ENCODE peak calls at places on chromosomes 1 and 21, in six cellular contexts. M is uterus, I is tibial nerve, V is breast epithelium, K is Peyer's patch, B is sigmoid colon. O is an unnamed sample.
A peak's percentile ranks its signal among the peaks of the same experiment; 100 is the strongest.

GRCh38 chr1:18800258-18800657 is 59.2 kb downstream of the TAS1R2 start:
- DNase-seq in K (no peak), I (no peak), M (no peak), V (no peak), B (no peak), O (no peak)

GRCh38 chr1:161962094-161962887 is 61.4 kb downstream of the OLFML2B start:
- DNase-seq in M (no peak), I (no peak), K (no peak), V (no peak), B (no peak), O (no peak)

GRCh38 chr1:179021873-179022272 is 3.8 kb upstream of the FAM20B start:
- DNase-seq in I (no peak), V (peak; percentile 69), B (no peak), K (no peak), M (no peak), O (no peak)

GRCh38 chr1:15765495-15766194 is 7.0 kb downstream of the FBLIM1 start:
- DNase-seq in B (no peak), V (no peak), I (no peak), M (no peak), K (no peak), O (no peak)

GRCh38 chr1:16010837-16011236 is 6.8 kb downstream of the SRARP start:
- DNase-seq in B (no peak), K (no peak), M (no peak), I (no peak), V (no peak), O (no peak)

GRCh38 chr1:112934562-112934952 is 21.4 kb downstream of the SLC16A1 start:
- DNase-seq in V (no peak), K (no peak), I (no peak), M (no peak), B (no peak), O (no peak)

GRCh38 chr1:186306533-186306932 is 68.5 kb downstream of the TPR start:
- DNase-seq in K (no peak), I (no peak), M (no peak), V (no peak), B (no peak), O (no peak)

GRCh38 chr1:98981917-98982513 is 22.6 kb downstream of the PLPPR5 start:
- DNase-seq in I (no peak), B (no peak), M (no peak), V (no peak), K (no peak), O (no peak)

GRCh38 chr1:159959451-159959850 is 5.4 kb upstream of the SLAMF9 start:
- DNase-seq in I (no peak), M (no peak), B (no peak), V (no peak), K (no peak), O (no peak)

GRCh38 chr1:171935664-171936063 is 94.4 kb downstream of the DNM3 start:
- DNase-seq in M (no peak), K (no peak), V (no peak), I (no peak), B (no peak), O (no peak)

GRCh38 chr1:56803561-56804156 is 15.5 kb downstream of the FYB2 start:
- DNase-seq in V (no peak), B (no peak), K (no peak), M (no peak), I (no peak), O (no peak)

GRCh38 chr1:230127105-230128054 is 60.3 kb downstream of the GALNT2 start:
- DNase-seq in B (no peak), V (no peak), M (no peak), K (no peak), I (no peak), O (no peak)

GRCh38 chr1:199010933-199011332 is 372.1 kb downstream of the PTPRC start:
- DNase-seq in K (no peak), M (no peak), V (no peak), B (no peak), I (no peak), O (no peak)

GRCh38 chr1:52506349-52506748 is 46.5 kb downstream of the TUT4 start:
- DNase-seq in V (no peak), B (no peak), K (no peak), M (no peak), I (no peak), O (no peak)

GRCh38 chr1:214934035-214934434 is 148.5 kb upstream of the KCNK2 start:
- DNase-seq in K (no peak), V (no peak), I (peak; percentile 15), B (no peak), M (no peak), O (no peak)

GRCh38 chr1:181482521-181483083 is 715 bp upstream of the CACNA1E start:
- DNase-seq in V (no peak), B (no peak), K (no peak), M (no peak), I (no peak), O (no peak)

GRCh38 chr1:73162576-73162975 is 880.2 kb upstream of the NEGR1 start:
- DNase-seq in I (no peak), B (no peak), K (no peak), M (no peak), V (no peak), O (no peak)

GRCh38 chr1:203655656-203656055 is 29.0 kb downstream of the ATP2B4 start:
- DNase-seq in I (no peak), K (no peak), V (no peak), M (no peak), B (no peak), O (no peak)

GRCh38 chr21:44531606-44532128 is 8.3 kb downstream of the KRTAP10-1 start:
- DNase-seq in I (no peak), V (peak; percentile 50), M (peak; percentile 9), K (no peak), B (peak; percentile 57), O (no peak)

GRCh38 chr1:157829711-157830110 is 9.8 kb upstream of the FCRL1 start:
- DNase-seq in B (no peak), V (no peak), M (no peak), I (no peak), K (no peak), O (no peak)

GRCh38 chr21:42299324-42300044 is 15.7 kb downstream of the TFF3 start:
- DNase-seq in B (no peak), M (no peak), V (no peak), K (no peak), I (no peak), O (no peak)

GRCh38 chr1:110433803-110434202 is 17.1 kb upstream of the PROK1 start:
- DNase-seq in I (peak; percentile 32), B (no peak), V (no peak), M (no peak), K (no peak), O (no peak)

GRCh38 chr1:93447481-93448291 is at the start of gene FNBP1L:
- DNase-seq in K (peak; percentile 68), V (peak; percentile 80), B (peak; percentile 77), I (peak; percentile 38), M (peak; percentile 72), O (no peak)
- TF ChIP-seq POLR2A in K (peak; percentile 40), V (peak; percentile 10), B (no peak), I (no peak), M (peak; percentile 70), O (no peak)

DNA sequence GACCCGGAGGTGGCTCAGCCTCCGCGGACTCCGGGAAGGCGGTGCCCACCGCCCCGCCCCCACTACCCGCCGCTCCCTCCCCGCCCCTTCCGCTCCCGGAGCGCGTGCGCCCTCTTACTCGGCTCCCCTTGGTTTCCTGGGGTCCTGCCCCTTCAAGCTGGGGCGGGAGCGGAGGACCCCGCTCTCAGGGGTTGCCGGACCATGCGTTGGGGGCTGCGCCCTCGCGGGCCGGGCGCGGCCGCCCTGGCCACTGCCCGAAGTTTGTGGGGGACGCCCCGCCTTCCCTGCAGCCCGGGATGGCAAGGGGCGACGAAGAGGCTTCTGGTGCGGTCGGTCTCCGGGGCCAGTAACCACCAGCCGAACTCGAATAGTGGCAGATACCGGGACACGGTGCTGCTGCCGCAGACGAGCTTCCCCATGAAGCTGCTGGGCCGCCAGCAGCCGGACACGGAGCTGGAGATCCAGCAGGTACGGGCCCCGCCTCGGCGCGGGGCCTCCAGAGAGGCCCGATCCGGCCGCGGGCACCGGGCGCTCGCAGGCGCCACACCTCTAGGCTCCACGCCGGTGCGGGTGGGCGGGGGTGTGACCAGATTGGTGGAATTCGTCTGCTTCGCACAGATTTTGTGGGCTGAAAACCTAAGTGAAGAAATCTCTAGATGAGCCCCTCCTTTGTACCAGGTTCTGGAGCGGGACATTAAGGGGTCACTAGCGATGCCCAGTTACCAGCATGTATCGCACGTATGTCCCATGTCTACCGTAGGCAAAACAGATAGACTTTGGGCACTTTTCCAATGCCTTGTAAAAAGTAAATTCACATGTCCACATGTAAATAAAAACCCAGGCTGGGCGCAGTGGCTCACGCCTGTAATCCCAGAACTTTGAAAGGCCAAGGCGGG is at the start of gene IARS2:
- DNase-seq in B (peak; percentile 92), V (peak; percentile 90), I (peak; percentile 79), M (no peak), K (peak; percentile 84), O (peak; percentile 16)
- TF ChIP-seq POLR2A in B (no peak), V (no peak), I (peak; percentile 7), M (peak; percentile 45), K (peak; percentile 41), O (peak; percentile 47)

GRCh38 chr1:154154534-154155181 is at the start of gene NUP210L:
- DNase-seq in M (peak; percentile 59), B (peak; percentile 90), K (no peak), I (peak; percentile 47), V (no peak), O (no peak)

GRCh38 chr1:154159554-154159953 is 4.7 kb upstream of the NUP210L start:
- DNase-seq in V (no peak), M (no peak), K (no peak), I (no peak), B (no peak), O (no peak)

GRCh38 chr1:154158307-154159125 is 3.6 kb upstream of the NUP210L start:
- DNase-seq in I (no peak), B (no peak), M (no peak), K (no peak), V (no peak), O (no peak)

GRCh38 chr1:154155282-154155681 is 409 bp upstream of the NUP210L start:
- DNase-seq in V (no peak), B (peak; percentile 70), I (peak; percentile 37), M (peak; percentile 31), K (no peak), O (no peak)

GRCh38 chr1:154157520-154158306 is 2.8 kb upstream of the NUP210L start:
- DNase-seq in K (peak; percentile 28), B (no peak), I (no peak), V (no peak), M (peak; percentile 29), O (no peak)
- TF ChIP-seq POLR2A in K (no peak), B (no peak), I (no peak), V (no peak), M (no peak), O (no peak)

DNA sequence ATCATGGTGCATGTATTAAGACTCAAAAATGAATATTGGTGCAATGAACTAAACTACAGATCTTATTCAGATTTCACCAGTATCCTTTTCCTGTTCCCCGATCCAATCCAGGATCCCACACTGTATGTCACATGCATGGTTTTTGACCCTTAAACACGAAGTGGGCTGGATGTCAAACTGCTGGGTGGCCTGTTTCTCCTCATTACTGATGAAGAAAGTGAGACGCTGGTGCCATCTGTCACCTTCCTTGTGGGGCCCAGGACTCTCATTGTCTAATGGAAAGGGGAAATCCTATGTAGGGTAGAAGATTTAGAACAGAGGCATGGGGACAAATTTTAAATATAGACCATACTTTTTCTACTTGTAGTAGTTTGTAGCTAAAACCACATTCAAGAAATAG is 56.2 kb downstream of the DISC1 start:
- DNase-seq in I (no peak), V (no peak), B (no peak), M (no peak), K (no peak), O (no peak)
- TF ChIP-seq POLR2A in I (no peak), V (no peak), B (no peak), M (no peak), K (no peak), O (no peak)

GRCh38 chr1:2049517-2050481 is at the start of gene PRKCZ:
- DNase-seq in K (peak; percentile 94), V (peak; percentile 95), M (peak; percentile 29), B (peak; percentile 78), I (no peak), O (peak; percentile 47)
- TF ChIP-seq POLR2A in K (peak; percentile 79), V (no peak), M (no peak), B (no peak), I (no peak), O (no peak)